ENCODE peak calls at places on chromosome 13, in five cellular contexts. Z, N, X, E and S are unnamed samples.

GRCh38 chr13:51585234-51585672 is 991 bp downstream of the WDFY2 start:
- DNase-seq in Z (no peak), N (no peak), X (no peak), E (peak; percentile 9), S (no peak)

GRCh38 chr13:44801990-44802389 is 187.3 kb downstream of the NUFIP1 start:
- DNase-seq in Z (peak; percentile 65), N (peak; percentile 82), X (no peak), E (no peak), S (peak; percentile 56)

GRCh38 chr13:110197041-110197440 is 109.9 kb downstream of the COL4A1 start:
- DNase-seq in Z (no peak), N (no peak), X (no peak), E (no peak), S (no peak)

GRCh38 chr13:102774210-102774560 is 599 bp upstream of the TEX30 start:
- DNase-seq in Z (no peak), N (no peak), X (no peak), E (no peak), S (no peak)

GRCh38 chr13:109256866-109257760 is 529.3 kb downstream of the IRS2 start:
- DNase-seq in Z (peak; percentile 91), N (peak; percentile 67), X (peak; percentile 99), E (peak; percentile 94), S (no peak)

GRCh38 chr13:21435710-21436151 is 23.4 kb downstream of the ZDHHC20 start:
- DNase-seq in Z (peak; percentile 23), N (peak; percentile 35), X (peak; percentile 84), E (peak; percentile 64), S (peak; percentile 67)

GRCh38 chr13:51978836-51979556 is 32.3 kb downstream of the ATP7B start:
- DNase-seq in Z (no peak), N (no peak), X (no peak), E (no peak), S (no peak)

GRCh38 chr13:95896302-95896701 is 156.9 kb downstream of the UGGT2 start:
- DNase-seq in Z (no peak), N (no peak), X (no peak), E (no peak), S (no peak)

GRCh38 chr13:100668408-100668807 is 6.2 kb downstream of the TMTC4 start:
- DNase-seq in Z (no peak), N (no peak), X (no peak), E (peak; percentile 21), S (peak; percentile 61)

GRCh38 chr13:33087091-33087490 is 70.9 kb downstream of the KL start:
- DNase-seq in Z (no peak), N (no peak), X (no peak), E (no peak), S (no peak)

GRCh38 chr13:113122571-113123225 is at the start of gene F10:
- DNase-seq in Z (peak; percentile 39), N (no peak), X (no peak), E (no peak), S (no peak)

GRCh38 chr13:74136089-74136658 is 2.0 kb upstream of the KLF12 start:
- DNase-seq in Z (no peak), N (no peak), X (no peak), E (peak; percentile 54), S (no peak)

GRCh38 chr13:114101325-114101821 is 31.1 kb downstream of the RASA3 start:
- DNase-seq in Z (no peak), N (no peak), X (no peak), E (no peak), S (no peak)

GRCh38 chr13:98150836-98151489 is 8.1 kb downstream of the FARP1 start:
- DNase-seq in Z (no peak), N (no peak), X (no peak), E (no peak), S (no peak)

GRCh38 chr13:49292742-49293498 is 45.2 kb downstream of the CDADC1 start:
- DNase-seq in Z (peak; percentile 77), N (no peak), X (no peak), E (no peak), S (no peak)

GRCh38 chr13:23458972-23459371 is 25.5 kb upstream of the SACS start:
- DNase-seq in Z (no peak), N (no peak), X (no peak), E (no peak), S (no peak)

GRCh38 chr13:76820759-76821158 is 65.4 kb downstream of the KCTD12 start:
- DNase-seq in Z (no peak), N (no peak), X (no peak), E (no peak), S (no peak)

GRCh38 chr13:108268713-108269112 is 805 bp upstream of the TNFSF13B start:
- DNase-seq in Z (no peak), N (no peak), X (no peak), E (no peak), S (no peak)

GRCh38 chr13:99947666-99948065 is 23.9 kb downstream of the ZIC5 start:
- DNase-seq in Z (no peak), N (no peak), X (no peak), E (no peak), S (no peak)

GRCh38 chr13:44147222-44147621 is 226.4 kb upstream of the SERP2 start:
- DNase-seq in Z (no peak), N (no peak), X (no peak), E (no peak), S (no peak)

GRCh38 chr13:33265607-33266006 is 19.9 kb downstream of the STARD13 start:
- DNase-seq in Z (no peak), N (no peak), X (no peak), E (no peak), S (no peak)